ENCODE peak calls at places on chromosomes 13 and 19, in nine cellular contexts. One of them, this sample, is unnamed.

GRCh38 chr19:12783226-12783848 is 7.9 kb upstream of the JUNB start:
- DNase-seq in GM10248: peak; percentile 46
- DNase-seq in neural crest cell: no peak
- DNase-seq in smooth muscle cell of the brain vasculature: no peak
- DNase-seq in germinal center: no peak
- DNase-seq in bronchial epithelial cell: no peak
- DNase-seq in M059J: no peak
- DNase-seq in activated naive CD4-positive, alpha-beta T cell: no peak
- DNase-seq in GM23338: peak; percentile 64
- DNase-seq in this sample: no peak

GRCh38 chr13:109652536-109652935 is 133.8 kb downstream of the IRS2 start:
- DNase-seq in neural crest cell: no peak
- DNase-seq in smooth muscle cell of the brain vasculature: no peak
- DNase-seq in GM23338: no peak
- DNase-seq in germinal center: no peak
- DNase-seq in bronchial epithelial cell: peak; percentile 85
- DNase-seq in GM10248: no peak
- DNase-seq in activated naive CD4-positive, alpha-beta T cell: no peak
- DNase-seq in M059J: no peak
- DNase-seq in this sample: no peak

GRCh38 chr19:44623080-44623479 is 9.7 kb downstream of the IGSF23 start:
- DNase-seq in neural crest cell: no peak
- DNase-seq in germinal center: no peak
- DNase-seq in M059J: peak; percentile 95
- DNase-seq in GM23338: no peak
- DNase-seq in GM10248: no peak
- DNase-seq in smooth muscle cell of the brain vasculature: no peak
- DNase-seq in activated naive CD4-positive, alpha-beta T cell: no peak
- DNase-seq in bronchial epithelial cell: no peak
- DNase-seq in this sample: no peak

GRCh38 chr13:48624858-48625257 is 28.9 kb upstream of the CYSLTR2 start:
- DNase-seq in smooth muscle cell of the brain vasculature: no peak
- DNase-seq in bronchial epithelial cell: no peak
- DNase-seq in GM23338: no peak
- DNase-seq in GM10248: no peak
- DNase-seq in germinal center: no peak
- DNase-seq in activated naive CD4-positive, alpha-beta T cell: no peak
- DNase-seq in M059J: no peak
- DNase-seq in neural crest cell: no peak
- DNase-seq in this sample: no peak

GRCh38 chr13:111627596-111627995 is 307.2 kb downstream of the TEX29 start:
- DNase-seq in smooth muscle cell of the brain vasculature: no peak
- DNase-seq in activated naive CD4-positive, alpha-beta T cell: no peak
- DNase-seq in GM23338: no peak
- DNase-seq in GM10248: no peak
- DNase-seq in bronchial epithelial cell: no peak
- DNase-seq in neural crest cell: no peak
- DNase-seq in M059J: no peak
- DNase-seq in germinal center: no peak
- DNase-seq in this sample: no peak

GRCh38 chr19:39218230-39219007 is 14.4 kb upstream of the SYCN start:
- DNase-seq in GM10248: no peak
- DNase-seq in bronchial epithelial cell: no peak
- DNase-seq in GM23338: no peak
- DNase-seq in M059J: no peak
- DNase-seq in germinal center: no peak
- DNase-seq in activated naive CD4-positive, alpha-beta T cell: no peak
- DNase-seq in smooth muscle cell of the brain vasculature: no peak
- DNase-seq in neural crest cell: no peak
- DNase-seq in this sample: no peak

GRCh38 chr13:100573121-100573520 is 15.5 kb downstream of the GGACT start:
- DNase-seq in GM23338: peak; percentile 93
- DNase-seq in smooth muscle cell of the brain vasculature: peak; percentile 66
- DNase-seq in activated naive CD4-positive, alpha-beta T cell: peak; percentile 35
- DNase-seq in neural crest cell: peak; percentile 69
- DNase-seq in GM10248: peak; percentile 69
- DNase-seq in bronchial epithelial cell: peak; percentile 77
- DNase-seq in M059J: peak; percentile 68
- DNase-seq in germinal center: peak; percentile 55
- DNase-seq in this sample: peak; percentile 41

GRCh38 chr19:55581145-55581827 is 638 bp upstream of the ZNF579 start:
- DNase-seq in bronchial epithelial cell: no peak
- DNase-seq in GM23338: peak; percentile 77
- DNase-seq in M059J: no peak
- DNase-seq in smooth muscle cell of the brain vasculature: no peak
- DNase-seq in activated naive CD4-positive, alpha-beta T cell: no peak
- DNase-seq in GM10248: no peak
- DNase-seq in neural crest cell: no peak
- DNase-seq in germinal center: no peak
- DNase-seq in this sample: no peak

GRCh38 chr13:22592515-22592914 is 588.3 kb upstream of the SGCG start:
- DNase-seq in M059J: no peak
- DNase-seq in activated naive CD4-positive, alpha-beta T cell: no peak
- DNase-seq in neural crest cell: no peak
- DNase-seq in smooth muscle cell of the brain vasculature: no peak
- DNase-seq in bronchial epithelial cell: peak; percentile 29
- DNase-seq in GM23338: no peak
- DNase-seq in germinal center: no peak
- DNase-seq in GM10248: no peak
- DNase-seq in this sample: no peak

GRCh38 chr19:41871573-41872383 is 5.3 kb upstream of the CD79A start:
- DNase-seq in smooth muscle cell of the brain vasculature: no peak
- DNase-seq in GM10248: peak; percentile 78
- DNase-seq in bronchial epithelial cell: no peak
- DNase-seq in activated naive CD4-positive, alpha-beta T cell: no peak
- DNase-seq in germinal center: peak; percentile 75
- DNase-seq in neural crest cell: no peak
- DNase-seq in GM23338: peak; percentile 35
- DNase-seq in M059J: no peak
- DNase-seq in this sample: no peak

GRCh38 chr19:7545295-7545694 is 9.8 kb downstream of the PNPLA6 start:
- DNase-seq in GM23338: no peak
- DNase-seq in neural crest cell: no peak
- DNase-seq in bronchial epithelial cell: no peak
- DNase-seq in germinal center: no peak
- DNase-seq in smooth muscle cell of the brain vasculature: no peak
- DNase-seq in activated naive CD4-positive, alpha-beta T cell: no peak
- DNase-seq in M059J: no peak
- DNase-seq in GM10248: no peak
- DNase-seq in this sample: no peak